ENCODE peak calls at places on chromosomes 7 and 10, in seven cellular contexts. N is endothelial cell of umbilical vein, W is transverse colon, Y is H1, Z is prostate gland, A is GM23338, P is stomach. X is an unnamed sample.
A peak's percentile ranks its signal among the peaks of the same experiment; 100 is the strongest.

GRCh38 chr10:29634105-29634504 is 666 bp downstream of the SVIL start:
- DNase-seq in N (peak; percentile 53), P (no peak), Z (no peak), Y (no peak), W (no peak), A (no peak), X (no peak)

GRCh38 chr10:89549510-89549909 is 14.1 kb upstream of the SLC16A12 start:
- DNase-seq in A (no peak), W (no peak), Y (no peak), Z (no peak), N (no peak), P (no peak), X (no peak)

GRCh38 chr7:78383096-78383495 is 584.5 kb downstream of the PHTF2 start:
- DNase-seq in W (no peak), P (no peak), Z (no peak), A (no peak), N (no peak), Y (no peak), X (no peak)

GRCh38 chr7:49037348-49038210 is 113.2 kb downstream of the CDC14C start:
- DNase-seq in Y (no peak), N (no peak), A (peak; percentile 64), Z (no peak), P (no peak), W (no peak), X (no peak)

GRCh38 chr7:152710134-152710404 is 34.1 kb upstream of the XRCC2 start:
- DNase-seq in W (no peak), P (no peak), Z (no peak), N (no peak), A (no peak), Y (no peak), X (no peak)

GRCh38 chr7:32143271-32143670 is 73.1 kb upstream of the PDE1C start:
- DNase-seq in A (no peak), Z (no peak), P (no peak), N (no peak), Y (no peak), W (no peak), X (no peak)

GRCh38 chr10:23525406-23525805 is 86.5 kb downstream of the OTUD1 start:
- DNase-seq in P (no peak), W (peak; percentile 19), N (no peak), Y (no peak), A (peak; percentile 40), Z (peak; percentile 8), X (no peak)

GRCh38 chr7:74289018-74289659 is at the start of gene CLIP2:
- DNase-seq in Z (peak; percentile 76), W (peak; percentile 84), N (peak; percentile 67), Y (peak; percentile 82), P (peak; percentile 84), A (peak; percentile 90), X (peak; percentile 85)

GRCh38 chr10:33386926-33387325 is 52.5 kb upstream of the NRP1 start:
- DNase-seq in Z (no peak), N (no peak), Y (no peak), P (no peak), A (no peak), W (no peak), X (no peak)

GRCh38 chr7:92778972-92779371 is 57.4 kb downstream of the CDK6 start:
- DNase-seq in A (no peak), N (no peak), P (no peak), Z (no peak), Y (no peak), W (peak; percentile 30), X (no peak)

GRCh38 chr10:68296833-68297232 is 35.0 kb upstream of the HNRNPH3 start:
- DNase-seq in W (no peak), P (no peak), Z (no peak), A (no peak), Y (no peak), N (no peak), X (no peak)

GRCh38 chr10:13503745-13504463 is 24.9 kb downstream of the BEND7 start:
- DNase-seq in P (no peak), N (no peak), A (no peak), W (no peak), Y (no peak), Z (no peak), X (no peak)

GRCh38 chr10:47239211-47239610 is 60.8 kb upstream of the GDF10 start:
- DNase-seq in Z (no peak), N (no peak), Y (no peak), A (no peak), P (peak; percentile 7), W (no peak), X (no peak)

GRCh38 chr7:98241674-98242241 is 10.3 kb downstream of the TECPR1 start:
- DNase-seq in W (no peak), Y (no peak), A (no peak), P (no peak), Z (no peak), N (no peak), X (no peak)

GRCh38 chr10:74189999-74190421 is 39.0 kb downstream of the ADK start:
- DNase-seq in N (peak; percentile 64), W (peak; percentile 21), P (no peak), Y (no peak), Z (peak; percentile 70), A (no peak), X (no peak)

GRCh38 chr10:79153753-79154152 is 85.0 kb downstream of the ZMIZ1 start:
- DNase-seq in P (no peak), Y (no peak), A (no peak), W (no peak), N (no peak), Z (no peak), X (no peak)

GRCh38 chr10:79156334-79157274 is 87.8 kb downstream of the ZMIZ1 start:
- DNase-seq in N (no peak), A (no peak), W (no peak), Y (no peak), Z (no peak), P (no peak), X (no peak)

GRCh38 chr10:79158004-79158340 is 89.2 kb downstream of the ZMIZ1 start:
- DNase-seq in P (no peak), N (no peak), Z (no peak), A (no peak), W (no peak), Y (no peak), X (no peak)

GRCh38 chr10:79158402-79159097 is 89.8 kb downstream of the ZMIZ1 start:
- DNase-seq in N (no peak), A (peak; percentile 50), Z (no peak), Y (no peak), W (no peak), P (no peak), X (no peak)

GRCh38 chr10:79155301-79156081 is 86.7 kb downstream of the ZMIZ1 start:
- DNase-seq in Z (no peak), W (no peak), P (no peak), Y (no peak), N (peak; percentile 66), A (no peak), X (no peak)
- TF ChIP-seq CTCF in Z (no peak), W (no peak), P (no peak), Y (no peak), N (no peak), A (peak; percentile 32), X (no peak)

GRCh38 chr10:104732222-104732621 is 91.1 kb downstream of the SORCS3 start:
- DNase-seq in Z (no peak), A (no peak), Y (no peak), N (no peak), P (no peak), W (no peak), X (no peak)
- TF ChIP-seq POLR2AphosphoS5 in Z (peak; percentile 47), A (no peak), Y (no peak), N (no peak), P (peak; percentile 73), W (peak; percentile 57), X (no peak)

DNA sequence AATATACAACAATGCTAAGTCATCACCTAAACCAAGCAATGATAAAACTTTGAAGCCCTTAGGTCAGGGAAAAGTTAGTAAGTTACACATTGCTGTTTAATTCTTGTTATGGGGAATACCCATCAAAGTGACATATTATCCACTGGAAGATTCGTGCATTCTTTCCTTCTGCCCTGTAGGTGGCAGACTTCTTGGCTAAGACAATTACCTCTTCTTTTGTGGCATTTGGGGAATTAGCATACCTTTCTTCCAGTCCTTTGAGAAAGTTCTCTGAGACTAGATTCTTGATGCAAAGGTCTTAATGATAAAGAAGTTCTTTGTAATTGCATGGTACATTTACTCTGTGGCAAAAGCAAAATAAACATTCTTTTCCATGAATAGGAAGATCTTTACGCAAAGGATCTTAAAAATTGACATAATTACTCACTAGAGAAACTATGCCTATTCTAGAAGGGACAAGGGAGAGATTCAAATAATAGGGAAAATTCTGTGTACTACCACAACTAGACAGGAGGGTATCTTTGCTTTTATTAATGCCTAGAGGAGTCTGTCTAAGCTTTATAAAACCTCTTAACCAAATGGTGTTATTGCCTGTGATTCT is 395.9 kb downstream of the GRM8 start:
- DNase-seq in W (no peak), P (no peak), Y (no peak), N (peak; percentile 4), Z (no peak), A (peak; percentile 81), X (no peak)
- TF ChIP-seq CTCF in W (no peak), P (peak; percentile 15), Y (no peak), N (peak; percentile 37), Z (peak; percentile 22), A (peak; percentile 80), X (no peak)

GRCh38 chr7:44884553-44885393 is 557 bp downstream of the PURB start:
- DNase-seq in N (peak; percentile 77), Z (peak; percentile 17), Y (peak; percentile 68), P (peak; percentile 55), W (peak; percentile 59), A (peak; percentile 57), X (peak; percentile 79)
- TF ChIP-seq POLR2AphosphoS5 in N (peak; percentile 58), Z (no peak), Y (peak; percentile 49), P (no peak), W (peak; percentile 64), A (no peak), X (peak; percentile 38)

DNA sequence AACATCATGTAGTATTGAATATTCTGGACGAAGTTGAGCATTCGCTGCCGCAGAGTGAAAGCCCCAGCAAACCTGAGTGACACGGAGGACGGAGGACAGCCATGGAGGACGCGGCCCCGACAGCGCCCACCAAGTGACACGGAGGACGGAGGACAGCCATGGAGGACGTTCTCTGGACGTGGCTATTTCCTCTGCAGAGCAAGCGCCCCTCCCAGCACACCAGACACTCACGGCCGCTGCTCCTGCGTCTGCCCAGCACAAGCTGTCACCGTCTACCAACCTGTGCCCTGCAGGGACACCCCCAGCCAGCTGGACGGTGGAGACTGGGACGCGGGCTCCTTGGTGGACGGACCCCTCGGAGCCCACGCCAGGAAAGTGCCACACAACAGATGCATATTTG is 7.3 kb upstream of the ADAM8 start:
- DNase-seq in P (no peak), N (no peak), Z (no peak), W (no peak), Y (no peak), A (no peak), X (no peak)
- TF ChIP-seq CTCF in P (no peak), N (no peak), Z (no peak), W (no peak), Y (no peak), A (no peak), X (no peak)

GRCh38 chr10:11242443-11243386 is 225.0 kb downstream of the CELF2 start:
- DNase-seq in N (peak; percentile 12), W (peak; percentile 59), P (peak; percentile 42), Y (no peak), Z (no peak), A (no peak), X (no peak)
- TF ChIP-seq POLR2AphosphoS5 in N (no peak), W (no peak), P (no peak), Y (no peak), Z (no peak), A (no peak), X (no peak)

X was measured in suprapubic skin.